ENCODE peak calls at places on chromosomes 16 and 17, in eight cellular contexts. S is tibial artery; R is body of pancreas; C is small intestine; K is adipocyte; F is esophagus squamous epithelium; V is CD8-positive, alpha-beta T cell; I is CD8-positive, alpha-beta memory T cell. A is an unnamed sample.

GRCh38 chr17:33892677-33893076 is 362.4 kb upstream of the CCL2 start:
- DNase-seq in R (no peak), S (no peak), I (no peak), K (no peak), F (no peak), C (no peak), V (no peak), A (no peak)

GRCh38 chr17:29591737-29592624 is 951 bp upstream of the ANKRD13B start:
- DNase-seq in R (peak), V (peak), K (peak), F (no peak), C (peak), I (peak), S (peak), A (peak)

GRCh38 chr16:69123894-69124293 is 8.5 kb downstream of the CHTF8 start:
- DNase-seq in R (peak), I (peak), K (peak), F (no peak), S (no peak), V (peak), C (peak), A (peak)

GRCh38 chr16:67858448-67858993 is 11.0 kb upstream of the CENPT start:
- DNase-seq in F (no peak), I (no peak), R (no peak), V (no peak), C (peak), K (peak), S (no peak), A (no peak)

GRCh38 chr16:53498984-53499383 is 4.0 kb downstream of the AKTIP start:
- DNase-seq in R (no peak), F (no peak), S (no peak), V (no peak), K (no peak), C (peak), I (no peak), A (no peak)

GRCh38 chr17:79218175-79218824 is 143.7 kb downstream of the ENGASE start:
- DNase-seq in I (no peak), C (no peak), R (no peak), S (no peak), K (no peak), F (no peak), V (no peak), A (no peak)

GRCh38 chr17:64357191-64357981 is 33.3 kb downstream of the PECAM1 start:
- DNase-seq in I (no peak), F (no peak), V (no peak), C (no peak), K (peak), S (peak), R (no peak), A (no peak)

GRCh38 chr17:77327566-77328463 is 187.0 kb downstream of the SEC14L1 start:
- DNase-seq in V (no peak), C (peak), I (peak), F (no peak), R (no peak), K (no peak), S (peak), A (no peak)

GRCh38 chr16:80040814-80041213 is 440.3 kb upstream of the MAF start:
- DNase-seq in K (no peak), R (no peak), F (no peak), V (no peak), C (no peak), S (no peak), I (no peak), A (no peak)

GRCh38 chr16:47627056-47627455 is 165.9 kb downstream of the PHKB start:
- DNase-seq in K (no peak), R (no peak), S (no peak), V (no peak), I (no peak), C (no peak), F (no peak), A (no peak)

GRCh38 chr17:58621174-58621573 is 70.7 kb downstream of the TEX14 start:
- DNase-seq in I (no peak), K (no peak), V (no peak), C (no peak), S (no peak), R (no peak), F (no peak), A (no peak)

GRCh38 chr17:75722542-75723095 is 1.4 kb downstream of the ITGB4 start:
- DNase-seq in K (no peak), R (no peak), C (no peak), I (no peak), S (no peak), F (no peak), V (no peak), A (no peak)

GRCh38 chr17:75721463-75722011 is 278 bp downstream of the ITGB4 start:
- DNase-seq in V (no peak), R (peak), F (no peak), C (peak), S (no peak), K (peak), I (no peak), A (no peak)

GRCh38 chr17:75722076-75722475 is 817 bp downstream of the ITGB4 start:
- DNase-seq in I (no peak), R (peak), C (peak), F (no peak), V (no peak), S (no peak), K (no peak), A (peak)

GRCh38 chr17:75719732-75720131 is 1.5 kb upstream of the ITGB4 start:
- DNase-seq in V (no peak), C (no peak), F (no peak), R (no peak), I (no peak), S (no peak), K (no peak), A (no peak)

DNA sequence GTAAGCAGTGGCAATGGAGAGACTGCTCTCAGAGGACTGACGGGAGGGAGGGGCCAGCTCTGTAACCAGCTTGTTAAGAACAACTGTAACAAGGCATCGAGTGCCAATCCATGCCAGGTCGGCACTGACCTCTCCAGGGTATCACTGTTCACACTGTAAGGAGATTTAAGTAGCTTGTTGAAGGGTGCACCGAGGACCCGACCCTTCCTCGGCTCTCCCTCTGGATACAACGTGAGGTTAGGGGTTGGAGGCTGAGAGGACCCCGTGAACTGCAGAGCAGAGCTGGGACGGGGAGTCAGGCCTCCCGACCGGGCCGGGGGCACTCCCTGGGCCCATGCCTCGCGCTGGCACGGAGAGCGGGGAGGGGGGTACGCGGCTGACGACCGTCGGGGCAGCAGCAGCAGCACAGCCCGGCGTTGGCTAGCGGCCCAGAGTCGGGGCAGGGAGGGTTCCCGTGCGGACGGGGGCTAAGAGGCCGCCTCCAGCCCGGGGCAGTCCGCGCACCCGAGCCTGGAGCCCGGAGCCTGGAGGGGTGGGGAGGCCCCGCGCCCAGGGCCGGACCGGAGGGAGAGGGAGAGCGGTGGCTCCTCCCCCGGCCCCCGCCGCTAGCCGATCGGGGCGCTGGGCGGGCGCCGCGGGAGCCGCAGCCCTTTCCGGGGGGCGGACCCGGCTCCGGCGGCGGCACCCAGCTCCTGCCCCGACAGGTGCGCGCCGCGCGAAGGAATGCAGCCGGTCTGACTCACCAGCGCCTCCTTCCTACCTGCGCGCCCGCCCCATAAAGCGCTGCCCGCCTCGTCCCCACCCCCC is at the start of gene ITGB4:
- DNase-seq in I (peak), C (peak), F (no peak), V (peak), K (peak), R (peak), S (peak), A (peak)
- H3K4me3 ChIP-seq in I (peak), C (peak), F (peak), V (peak), K (peak), R (peak), S (peak), A (peak)

GRCh38 chr17:28227278-28228108 is 91.5 kb upstream of the TMEM97 start:
- DNase-seq in I (no peak), F (no peak), V (no peak), R (peak), K (peak), C (peak), S (peak), A (peak)
- H3K4me3 ChIP-seq in I (no peak), F (peak), V (peak), R (peak), K (peak), C (no peak), S (peak), A (peak)

GRCh38 chr16:87826798-87827587 is 42.3 kb downstream of the SLC7A5 start:
- DNase-seq in C (no peak), S (no peak), R (no peak), I (no peak), K (no peak), F (no peak), V (no peak), A (no peak)
- H3K4me3 ChIP-seq in C (no peak), S (no peak), R (no peak), I (no peak), K (no peak), F (no peak), V (no peak), A (no peak)

GRCh38 chr17:1647802-1648581 is 1.7 kb downstream of the RILP start:
- DNase-seq in R (peak), C (peak), V (no peak), S (no peak), K (no peak), F (no peak), I (no peak), A (no peak)
- H3K4me3 ChIP-seq in R (peak), C (peak), V (peak), S (peak), K (peak), F (peak), I (peak), A (peak)

DNA sequence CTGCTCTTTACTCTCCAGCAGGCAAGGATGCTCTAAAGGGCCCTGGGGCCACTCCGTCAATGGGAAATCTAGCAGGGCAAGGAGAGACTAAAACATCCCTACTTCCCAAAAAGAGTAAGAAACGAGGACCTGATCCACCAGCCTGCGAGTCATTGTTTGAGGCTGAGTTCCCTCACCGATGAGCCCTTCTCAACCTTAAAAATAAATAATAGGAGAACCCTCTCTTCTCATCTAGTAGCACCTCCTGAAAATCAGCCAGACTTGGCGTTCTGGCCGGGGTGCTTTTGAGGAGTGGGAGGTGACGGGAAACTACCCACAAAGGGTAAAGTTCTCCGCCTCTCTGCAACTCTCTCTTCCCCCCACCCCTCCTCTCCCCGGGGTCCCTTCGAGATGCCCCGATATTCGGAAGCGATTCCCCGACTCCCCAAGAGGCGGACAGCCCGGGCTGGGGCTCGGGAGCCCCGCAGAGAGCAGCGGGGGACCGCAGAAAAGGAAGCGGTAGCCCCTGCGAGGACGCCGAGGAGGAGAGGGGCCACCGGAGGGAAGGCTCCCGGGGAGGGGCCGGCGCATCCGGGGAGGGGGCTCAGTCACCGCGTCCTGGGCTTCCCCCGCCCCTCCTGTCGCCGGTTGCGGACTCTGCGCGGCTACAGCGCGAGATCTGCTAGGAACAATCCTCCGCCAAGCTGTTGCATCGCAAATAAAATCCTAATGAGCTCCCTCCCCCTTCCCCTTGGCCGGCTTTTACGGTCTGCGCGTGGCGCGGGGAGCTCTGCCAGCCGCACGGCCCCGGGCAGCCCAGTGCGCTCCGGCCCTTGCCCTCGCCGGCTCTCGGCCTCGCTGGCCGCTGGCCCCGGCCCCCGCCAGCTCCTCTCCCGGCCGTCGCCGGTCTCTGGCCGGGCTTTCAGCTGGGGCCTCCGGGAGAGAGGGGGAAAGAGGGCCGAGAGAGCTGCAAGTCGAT is 1.3 kb downstream of the HOXB9 start:
- DNase-seq in R (no peak), S (no peak), F (no peak), I (no peak), K (peak), V (no peak), C (no peak), A (no peak)
- H3K4me3 ChIP-seq in R (no peak), S (peak), F (peak), I (peak), K (peak), V (peak), C (no peak), A (peak)

DNA sequence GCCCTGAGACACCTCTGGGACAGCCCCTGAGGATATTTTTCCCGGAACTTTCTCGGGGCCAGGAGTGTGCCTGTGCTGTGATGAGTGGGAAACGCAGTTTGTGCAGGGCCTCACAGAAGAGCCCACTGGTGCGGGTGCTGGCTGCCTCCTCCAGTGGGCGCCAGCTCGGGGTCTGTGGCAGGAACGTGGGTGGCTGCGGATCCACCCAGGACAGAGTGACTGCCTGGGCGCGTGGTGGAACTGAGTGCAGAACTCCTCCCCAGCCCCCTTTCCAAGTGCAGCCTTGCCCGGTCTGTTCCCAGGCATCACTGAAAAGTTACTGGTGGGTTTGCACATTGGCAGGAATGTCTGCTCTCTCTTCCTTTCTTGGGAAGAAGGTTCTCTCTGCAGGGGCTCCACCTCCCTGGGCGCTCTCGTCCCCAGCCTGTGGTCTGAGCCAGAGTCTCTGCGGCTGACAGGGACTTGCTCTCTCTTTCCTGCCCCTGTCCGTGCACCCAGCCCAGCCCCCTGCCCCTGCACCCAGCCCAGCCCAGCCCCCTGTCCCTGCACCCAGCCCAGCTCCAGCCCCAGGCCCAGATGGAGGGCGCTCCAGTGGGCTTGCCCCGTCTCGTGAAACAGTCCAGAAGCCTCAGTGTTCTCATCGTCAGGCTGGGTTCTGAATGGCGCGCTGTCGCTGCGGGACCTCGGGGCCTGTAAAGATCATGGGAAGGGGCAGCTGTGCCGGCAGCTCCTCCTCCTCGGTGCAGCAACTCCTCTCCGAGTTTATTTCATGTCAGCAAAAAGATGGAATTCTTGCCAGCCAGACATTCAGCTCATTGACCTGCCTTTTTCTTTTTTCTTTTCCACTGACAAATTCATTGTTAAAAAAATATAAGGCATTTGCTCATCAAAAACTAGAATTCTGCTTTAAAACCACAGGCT is 117.5 kb downstream of the BANP start:
- DNase-seq in I (no peak), K (no peak), F (no peak), C (no peak), S (no peak), V (no peak), R (no peak), A (no peak)
- H3K4me3 ChIP-seq in I (no peak), K (no peak), F (no peak), C (no peak), S (no peak), V (no peak), R (no peak), A (no peak)

GRCh38 chr16:15847621-15848175 is 9.1 kb downstream of the MYH11 start:
- DNase-seq in C (no peak), F (no peak), I (no peak), V (no peak), S (peak), R (no peak), K (no peak), A (no peak)

GRCh38 chr16:15849209-15849981 is 7.4 kb downstream of the MYH11 start:
- DNase-seq in R (no peak), C (no peak), S (no peak), I (no peak), F (no peak), V (no peak), K (no peak), A (no peak)

GRCh38 chr16:15843635-15844279 is 13.1 kb downstream of the MYH11 start:
- DNase-seq in R (no peak), I (no peak), F (no peak), K (no peak), S (peak), C (no peak), V (no peak), A (no peak)

GRCh38 chr16:15846510-15846909 is 10.3 kb downstream of the MYH11 start:
- DNase-seq in V (no peak), R (no peak), F (no peak), S (peak), K (no peak), I (no peak), C (no peak), A (no peak)
- H3K4me3 ChIP-seq in V (no peak), R (no peak), F (no peak), S (peak), K (no peak), I (no peak), C (no peak), A (no peak)

GRCh38 chr16:56193951-56194726 is 2.9 kb downstream of the GNAO1 start:
- DNase-seq in K (peak), F (no peak), R (peak), C (peak), S (peak), V (peak), I (peak), A (no peak)
- H3K4me3 ChIP-seq in K (no peak), F (peak), R (no peak), C (no peak), S (peak), V (peak), I (peak), A (no peak)

A was measured in PC-9.